ENCODE peak calls at places on chromosomes 1 and 21, in four cellular contexts. One of them, this sample, is unnamed.

GRCh38 chr1:234998174-234998741 is 130.4 kb downstream of the TOMM20 start:
- DNase-seq in HepG2: peak
- DNase-seq in SK-N-SH: no peak
- DNase-seq in K562: peak
- DNase-seq in this sample: no peak

GRCh38 chr1:206770531-206771352 is at the start of gene IL19:
- DNase-seq in HepG2: no peak
- DNase-seq in SK-N-SH: no peak
- DNase-seq in K562: no peak
- DNase-seq in this sample: no peak

GRCh38 chr1:206734499-206735142 is 36.0 kb upstream of the IL19 start:
- DNase-seq in HepG2: no peak
- DNase-seq in SK-N-SH: peak
- DNase-seq in K562: peak
- DNase-seq in this sample: no peak

GRCh38 chr1:17759114-17759513 is 4.0 kb downstream of the ACTL8 start:
- DNase-seq in HepG2: peak
- DNase-seq in SK-N-SH: no peak
- DNase-seq in K562: peak
- DNase-seq in this sample: no peak

GRCh38 chr21:41630249-41630648 is 122.3 kb upstream of the TMPRSS2 start:
- DNase-seq in HepG2: no peak
- DNase-seq in SK-N-SH: no peak
- DNase-seq in K562: no peak
- DNase-seq in this sample: no peak

GRCh38 chr1:53359225-53359933 is 31.5 kb upstream of the LRP8 start:
- DNase-seq in HepG2: no peak
- DNase-seq in SK-N-SH: no peak
- DNase-seq in K562: no peak
- DNase-seq in this sample: no peak

GRCh38 chr1:4346141-4346540 is 308.3 kb upstream of the AJAP1 start:
- DNase-seq in HepG2: no peak
- DNase-seq in SK-N-SH: no peak
- DNase-seq in K562: no peak
- DNase-seq in this sample: no peak

GRCh38 chr1:213414346-213414745 is 363.3 kb downstream of the RPS6KC1 start:
- DNase-seq in HepG2: no peak
- DNase-seq in SK-N-SH: no peak
- DNase-seq in K562: no peak
- DNase-seq in this sample: no peak

GRCh38 chr1:206012086-206012859 is 9.1 kb upstream of the RAB7B start:
- DNase-seq in HepG2: peak
- DNase-seq in SK-N-SH: no peak
- DNase-seq in K562: no peak
- DNase-seq in this sample: peak

GRCh38 chr1:84691139-84691783 is 1.0 kb upstream of the SSX2IP start:
- DNase-seq in HepG2: no peak
- DNase-seq in SK-N-SH: peak
- DNase-seq in K562: no peak
- DNase-seq in this sample: no peak
- TF ChIP-seq GABPA in HepG2: no peak
- TF ChIP-seq GABPA in SK-N-SH: no peak
- TF ChIP-seq GABPA in K562: no peak
- TF ChIP-seq GABPA in this sample: no peak

DNA sequence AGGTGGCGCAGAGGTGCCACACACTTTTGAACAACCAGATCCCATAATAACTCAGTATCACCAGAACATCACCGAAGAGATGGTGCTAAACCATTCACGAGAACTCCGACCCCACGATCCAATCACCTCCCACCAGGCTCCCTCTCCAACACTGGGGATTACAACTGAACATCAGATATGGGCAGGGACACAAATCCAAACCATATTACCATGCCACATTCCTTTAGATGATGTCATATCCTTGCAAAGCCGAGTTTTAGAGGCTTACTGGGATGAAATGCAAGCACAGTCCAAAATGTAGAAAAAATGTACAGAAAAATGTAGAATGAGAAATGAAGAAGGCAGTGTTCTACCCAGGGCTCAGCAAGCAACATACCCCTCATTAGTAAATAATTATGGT is 64.7 kb downstream of the SGIP1 start:
- DNase-seq in HepG2: no peak
- DNase-seq in SK-N-SH: no peak
- DNase-seq in K562: no peak
- DNase-seq in this sample: no peak
- TF ChIP-seq ZBTB33 in HepG2: no peak
- TF ChIP-seq ZBTB33 in SK-N-SH: no peak
- TF ChIP-seq ZBTB33 in K562: no peak
- TF ChIP-seq ZBTB33 in this sample: no peak

GRCh38 chr1:26175346-26175745 is 1.9 kb upstream of the CNKSR1 start:
- DNase-seq in HepG2: no peak
- DNase-seq in SK-N-SH: no peak
- DNase-seq in K562: no peak
- DNase-seq in this sample: no peak

GRCh38 chr1:26181586-26182371 is 4.5 kb downstream of the CNKSR1 start:
- DNase-seq in HepG2: no peak
- DNase-seq in SK-N-SH: no peak
- DNase-seq in K562: no peak
- DNase-seq in this sample: no peak

GRCh38 chr1:26180010-26180506 is 2.8 kb downstream of the CNKSR1 start:
- DNase-seq in HepG2: no peak
- DNase-seq in SK-N-SH: no peak
- DNase-seq in K562: no peak
- DNase-seq in this sample: no peak

GRCh38 chr1:26182372-26182675 is 5.0 kb downstream of the CNKSR1 start:
- DNase-seq in HepG2: no peak
- DNase-seq in SK-N-SH: no peak
- DNase-seq in K562: no peak
- DNase-seq in this sample: no peak

GRCh38 chr1:26177182-26177684 is at the start of gene CNKSR1:
- DNase-seq in HepG2: peak
- DNase-seq in SK-N-SH: no peak
- DNase-seq in K562: no peak
- DNase-seq in this sample: no peak
- TF ChIP-seq TAF1 in HepG2: no peak
- TF ChIP-seq TAF1 in SK-N-SH: no peak
- TF ChIP-seq TAF1 in K562: no peak
- TF ChIP-seq TAF1 in this sample: no peak

DNA sequence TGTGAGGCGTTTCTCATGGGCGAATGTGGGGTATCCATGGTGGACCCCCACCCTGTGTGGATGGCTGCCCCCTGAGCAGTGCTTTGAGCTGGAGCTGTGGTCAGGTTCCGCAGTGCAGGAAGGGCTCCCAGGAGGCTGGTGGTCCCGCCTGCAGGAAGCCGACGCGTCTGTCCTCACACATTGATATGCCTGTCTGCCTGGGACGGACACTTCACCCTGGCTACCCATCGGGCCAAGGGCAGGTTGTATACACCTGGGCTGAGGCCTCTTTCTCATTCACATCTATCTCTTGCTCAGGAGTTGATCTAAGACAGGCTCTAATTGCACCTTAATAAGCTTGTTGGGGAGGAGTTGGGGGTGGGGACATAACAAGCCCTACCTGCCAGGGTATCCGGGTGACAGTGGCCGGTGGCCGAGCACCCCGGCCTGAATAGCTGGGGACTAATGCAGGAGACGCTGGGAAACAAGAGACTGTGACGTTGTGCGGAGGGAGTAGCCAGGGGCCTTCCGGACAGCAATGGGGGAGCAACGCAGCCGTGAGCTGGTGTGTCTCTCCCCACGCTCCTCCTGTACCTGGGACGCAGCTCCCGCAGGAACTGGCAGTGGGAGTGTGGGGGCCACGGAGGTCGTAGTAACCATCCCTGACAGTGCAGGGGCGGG is 21.7 kb downstream of the PDXK start:
- DNase-seq in HepG2: no peak
- DNase-seq in SK-N-SH: peak
- DNase-seq in K562: no peak
- DNase-seq in this sample: no peak
- TF ChIP-seq GABPA in HepG2: no peak
- TF ChIP-seq GABPA in SK-N-SH: no peak
- TF ChIP-seq GABPA in K562: no peak
- TF ChIP-seq GABPA in this sample: no peak

GRCh38 chr1:45880930-45881329 is 77.5 kb downstream of the MAST2 start:
- DNase-seq in HepG2: no peak
- DNase-seq in SK-N-SH: no peak
- DNase-seq in K562: no peak
- DNase-seq in this sample: no peak
- TF ChIP-seq ZBTB33 in HepG2: no peak
- TF ChIP-seq ZBTB33 in SK-N-SH: no peak
- TF ChIP-seq ZBTB33 in K562: no peak
- TF ChIP-seq ZBTB33 in this sample: no peak

GRCh38 chr1:73635021-73635420 is 563.0 kb downstream of the LRRIQ3 start:
- DNase-seq in HepG2: no peak
- DNase-seq in SK-N-SH: no peak
- DNase-seq in K562: no peak
- DNase-seq in this sample: no peak
- TF ChIP-seq TAF1 in HepG2: no peak
- TF ChIP-seq TAF1 in SK-N-SH: no peak
- TF ChIP-seq TAF1 in K562: no peak
- TF ChIP-seq TAF1 in this sample: no peak

This sample was measured in GM12878.